ENCODE peak calls at places on chromosomes 2 and 18, in nine cellular contexts. Z is A549, Q is sigmoid colon, F is heart left ventricle, D is upper lobe of left lung, K is HCT116, R is esophagus squamous epithelium, G is body of pancreas, Y is ovary. M is an unnamed sample.
A peak's percentile ranks its signal among the peaks of the same experiment; 100 is the strongest.

GRCh38 chr2:166417669-166418068 is 41.9 kb upstream of the SCN9A start:
- DNase-seq in F (no peak), Z (no peak), Q (no peak), Y (no peak), K (peak; percentile 39), D (no peak), G (no peak), R (no peak), M (no peak)

GRCh38 chr2:70655786-70656185 is 102.2 kb upstream of the TGFA start:
- DNase-seq in R (no peak), K (no peak), G (no peak), Q (no peak), D (no peak), F (no peak), Y (no peak), Z (no peak), M (no peak)

GRCh38 chr2:177242136-177242987 is 22.2 kb downstream of the NFE2L2 start:
- DNase-seq in Z (peak; percentile 82), F (no peak), R (no peak), G (peak; percentile 36), Q (peak; percentile 67), Y (no peak), D (no peak), K (peak; percentile 83), M (no peak)

GRCh38 chr2:105455488-105455991 is 56.7 kb upstream of the FHL2 start:
- DNase-seq in Y (peak; percentile 59), Q (no peak), Z (peak; percentile 77), D (peak; percentile 47), R (no peak), G (peak; percentile 55), K (peak; percentile 95), F (no peak), M (peak; percentile 50)

GRCh38 chr18:75418293-75418692 is 9.2 kb downstream of the SMIM21 start:
- DNase-seq in Z (peak; percentile 5), F (no peak), R (no peak), D (no peak), K (no peak), Q (no peak), G (no peak), Y (no peak), M (no peak)

GRCh38 chr2:101124684-101125366 is 26.4 kb downstream of the TBC1D8 start:
- DNase-seq in Q (peak; percentile 85), K (peak; percentile 93), Z (peak; percentile 91), G (peak; percentile 80), R (no peak), Y (no peak), D (peak; percentile 72), F (peak; percentile 55), M (peak; percentile 71)

GRCh38 chr2:72089537-72089936 is 58.1 kb downstream of the CYP26B1 start:
- DNase-seq in K (no peak), D (no peak), G (no peak), Q (no peak), Z (no peak), Y (no peak), F (no peak), R (no peak), M (peak; percentile 32)

GRCh38 chr18:48203961-48204666 is 205.1 kb downstream of the ZBTB7C start:
- DNase-seq in Q (no peak), K (no peak), R (no peak), Z (no peak), D (no peak), Y (no peak), G (no peak), F (no peak), M (no peak)

GRCh38 chr18:62436636-62437519 is 85.9 kb upstream of the ZCCHC2 start:
- DNase-seq in R (no peak), Z (no peak), G (peak; percentile 77), F (peak; percentile 81), Q (peak; percentile 91), D (peak; percentile 82), Y (peak; percentile 69), K (no peak), M (peak; percentile 93)

GRCh38 chr2:143551946-143552655 is 422.9 kb downstream of the ARHGAP15 start:
- DNase-seq in Q (no peak), K (no peak), D (no peak), Y (no peak), R (no peak), F (no peak), G (no peak), Z (no peak), M (no peak)

GRCh38 chr2:71843391-71843850 is 304.2 kb downstream of the CYP26B1 start:
- DNase-seq in K (peak; percentile 15), Q (no peak), R (no peak), D (no peak), Y (no peak), G (no peak), F (no peak), Z (no peak), M (no peak)

GRCh38 chr2:26732446-26732845 is 31.6 kb upstream of the SLC35F6 start:
- DNase-seq in Z (no peak), R (no peak), Q (no peak), Y (no peak), G (no peak), F (no peak), K (no peak), D (no peak), M (no peak)

GRCh38 chr2:166375205-166375735 is 474 bp downstream of the SCN9A start:
- DNase-seq in K (no peak), F (no peak), Q (no peak), R (no peak), G (no peak), Z (no peak), Y (no peak), D (peak; percentile 44), M (no peak)

GRCh38 chr2:83585250-83585649 is 873.8 kb downstream of the SUCLG1 start:
- DNase-seq in D (no peak), Z (no peak), G (no peak), Q (no peak), Y (no peak), F (no peak), R (no peak), K (no peak), M (no peak)
- H3K4me3 ChIP-seq in D (no peak overlapping the region), Z (no peak overlapping the region), G (no peak overlapping the region), Q (no peak overlapping the region), Y (no peak overlapping the region), F (no peak overlapping the region), R (no peak overlapping the region), K (no peak overlapping the region), M (no peak overlapping the region)

DNA sequence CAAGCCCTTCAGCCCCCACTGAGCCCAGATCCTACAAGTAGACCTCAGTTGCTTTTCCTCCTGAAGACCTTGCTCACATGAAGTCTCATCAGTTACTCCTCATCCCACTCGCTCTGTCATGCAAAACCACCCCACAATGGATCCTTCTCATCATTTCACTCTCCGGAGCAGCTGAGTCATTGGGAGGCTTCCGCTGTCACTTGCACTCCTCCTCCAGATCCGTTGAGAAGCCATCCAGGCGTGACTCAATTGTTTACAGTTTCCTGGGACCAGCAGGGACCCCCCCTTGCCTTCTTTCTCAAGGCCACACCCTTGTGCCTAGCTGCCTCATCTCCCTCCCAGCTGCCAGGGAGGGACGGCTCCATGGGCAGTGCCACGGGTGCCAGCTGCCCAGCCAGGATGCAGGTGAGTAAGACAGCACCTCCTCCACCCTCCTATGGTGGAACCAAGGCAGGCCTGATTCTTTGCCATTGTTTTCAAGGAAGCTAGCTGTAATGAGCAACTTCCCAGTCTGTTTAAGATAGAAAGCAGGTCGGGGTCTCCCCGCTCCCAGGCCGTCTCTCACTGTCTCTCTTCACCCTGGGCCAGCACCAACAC is 16.3 kb downstream of the GPR55 start:
- DNase-seq in D (peak; percentile 19), Q (peak; percentile 56), Y (no peak), R (no peak), F (peak; percentile 18), G (no peak), K (peak; percentile 70), Z (peak; percentile 33), M (no peak)
- TF ChIP-seq POLR2A in D (no peak), Q (no peak), Y (no peak), R (no peak), F (no peak), G (no peak), K (no peak), Z (no peak), M (no peak)

GRCh38 chr2:111896007-111896406 is 2.4 kb upstream of the MERTK start:
- DNase-seq in Q (no peak), Z (no peak), G (no peak), Y (no peak), F (no peak), R (no peak), D (peak; percentile 48), K (no peak), M (no peak)

GRCh38 chr2:111896576-111896975 is 1.8 kb upstream of the MERTK start:
- DNase-seq in F (no peak), Z (no peak), Q (no peak), D (no peak), G (no peak), R (no peak), K (no peak), Y (no peak), M (no peak)

GRCh38 chr2:111898703-111899514 is 502 bp downstream of the MERTK start:
- DNase-seq in Q (peak; percentile 74), R (no peak), F (no peak), K (no peak), Z (no peak), Y (no peak), D (peak; percentile 41), G (peak; percentile 27), M (peak; percentile 91)

GRCh38 chr2:111897924-111898702 is at the start of gene MERTK:
- DNase-seq in D (peak; percentile 90), R (no peak), Y (peak; percentile 90), G (peak; percentile 88), Z (peak; percentile 82), F (peak; percentile 91), K (peak; percentile 72), Q (peak; percentile 95), M (peak; percentile 97)

GRCh38 chr2:111897630-111897923 is 830 bp upstream of the MERTK start:
- DNase-seq in F (no peak), D (no peak), R (no peak), K (no peak), Q (no peak), Y (no peak), Z (no peak), G (no peak), M (no peak)
- TF ChIP-seq CTCF in F (no peak), D (no peak), R (no peak), K (no peak), Q (no peak), Y (no peak), Z (no peak), G (no peak), M (no peak)

GRCh38 chr2:160292225-160292624 is 92.2 kb upstream of the ITGB6 start:
- DNase-seq in K (no peak), R (no peak), Q (no peak), Y (no peak), G (no peak), F (no peak), Z (no peak), D (no peak), M (no peak)
- H3K4me3 ChIP-seq in K (no peak overlapping the region), R (no peak overlapping the region), Q (no peak overlapping the region), Y (no peak overlapping the region), G (no peak overlapping the region), F (no peak overlapping the region), Z (no peak overlapping the region), D (no peak overlapping the region), M (no peak overlapping the region)

M was measured in lower leg skin.